ENCODE peak calls at places on chromosomes 5 and 9, in six cellular contexts. One of them, this sample, is unnamed.

GRCh38 chr9:135592625-135593024 is 31.1 kb downstream of the PAEP start:
- DNase-seq in K562: no peak
- DNase-seq in GM12878: no peak
- DNase-seq in GM12891: no peak
- DNase-seq in HepG2: no peak
- DNase-seq in H1: no peak
- DNase-seq in this sample: no peak

GRCh38 chr9:8604201-8604600 is 804.6 kb upstream of the DMAC1 start:
- DNase-seq in GM12891: no peak
- DNase-seq in HepG2: no peak
- DNase-seq in K562: no peak
- DNase-seq in H1: no peak
- DNase-seq in GM12878: no peak
- DNase-seq in this sample: no peak

GRCh38 chr5:129103397-129103796 is 8.8 kb downstream of the ISOC1 start:
- DNase-seq in GM12878: no peak
- DNase-seq in K562: no peak
- DNase-seq in GM12891: no peak
- DNase-seq in H1: no peak
- DNase-seq in HepG2: no peak
- DNase-seq in this sample: no peak

GRCh38 chr9:2461886-2462285 is 159.7 kb upstream of the VLDLR start:
- DNase-seq in H1: no peak
- DNase-seq in HepG2: no peak
- DNase-seq in GM12891: no peak
- DNase-seq in GM12878: no peak
- DNase-seq in K562: no peak
- DNase-seq in this sample: no peak

GRCh38 chr9:115121140-115121710 is 3.3 kb upstream of the TNC start:
- DNase-seq in GM12878: no peak
- DNase-seq in H1: no peak
- DNase-seq in K562: no peak
- DNase-seq in GM12891: no peak
- DNase-seq in HepG2: no peak
- DNase-seq in this sample: no peak

GRCh38 chr5:14739538-14739937 is 75.0 kb downstream of the OTULIN start:
- DNase-seq in HepG2: no peak
- DNase-seq in K562: no peak
- DNase-seq in GM12891: no peak
- DNase-seq in GM12878: no peak
- DNase-seq in H1: no peak
- DNase-seq in this sample: no peak

GRCh38 chr5:53560506-53561191 is at the start of gene NDUFS4:
- DNase-seq in HepG2: peak
- DNase-seq in GM12891: peak
- DNase-seq in K562: peak
- DNase-seq in H1: peak
- DNase-seq in GM12878: peak
- DNase-seq in this sample: peak

GRCh38 chr5:89930591-89931383 is 478.8 kb downstream of the CETN3 start:
- DNase-seq in GM12891: no peak
- DNase-seq in H1: no peak
- DNase-seq in K562: no peak
- DNase-seq in HepG2: peak
- DNase-seq in GM12878: peak
- DNase-seq in this sample: no peak

GRCh38 chr9:19577411-19577810 is 168.6 kb downstream of the ACER2 start:
- DNase-seq in GM12878: no peak
- DNase-seq in H1: no peak
- DNase-seq in GM12891: no peak
- DNase-seq in HepG2: no peak
- DNase-seq in K562: no peak
- DNase-seq in this sample: no peak

GRCh38 chr9:112820886-112821285 is 69.8 kb downstream of the SLC46A2 start:
- DNase-seq in HepG2: no peak
- DNase-seq in K562: no peak
- DNase-seq in GM12891: no peak
- DNase-seq in GM12878: no peak
- DNase-seq in H1: no peak
- DNase-seq in this sample: no peak

GRCh38 chr9:18405240-18405639 is 68.7 kb upstream of the ADAMTSL1 start:
- DNase-seq in GM12891: no peak
- DNase-seq in HepG2: no peak
- DNase-seq in K562: no peak
- DNase-seq in H1: no peak
- DNase-seq in GM12878: no peak
- DNase-seq in this sample: no peak

GRCh38 chr9:137464291-137464999 is 5.3 kb upstream of the NSMF start:
- DNase-seq in H1: no peak
- DNase-seq in GM12878: no peak
- DNase-seq in HepG2: no peak
- DNase-seq in K562: no peak
- DNase-seq in GM12891: no peak
- DNase-seq in this sample: no peak

GRCh38 chr9:123996731-123997421 is 14.7 kb upstream of the LHX2 start:
- DNase-seq in GM12891: no peak
- DNase-seq in K562: no peak
- DNase-seq in H1: peak
- DNase-seq in HepG2: no peak
- DNase-seq in GM12878: no peak
- DNase-seq in this sample: no peak

GRCh38 chr9:77512876-77513275 is 135.2 kb downstream of the GNA14 start:
- DNase-seq in H1: no peak
- DNase-seq in K562: no peak
- DNase-seq in HepG2: peak
- DNase-seq in GM12878: no peak
- DNase-seq in GM12891: no peak
- DNase-seq in this sample: no peak

GRCh38 chr5:59491944-59492343 is 401.6 kb downstream of the PDE4D start:
- DNase-seq in K562: no peak
- DNase-seq in GM12878: no peak
- DNase-seq in GM12891: no peak
- DNase-seq in H1: no peak
- DNase-seq in HepG2: no peak
- DNase-seq in this sample: no peak

GRCh38 chr9:749712-750111 is 91.8 kb upstream of the DMRT1 start:
- DNase-seq in H1: no peak
- DNase-seq in GM12891: no peak
- DNase-seq in GM12878: no peak
- DNase-seq in K562: no peak
- DNase-seq in HepG2: no peak
- DNase-seq in this sample: no peak
- TF ChIP-seq POLR2A in H1: no peak
- TF ChIP-seq POLR2A in GM12891: no peak
- TF ChIP-seq POLR2A in GM12878: no peak
- TF ChIP-seq POLR2A in K562: no peak
- TF ChIP-seq POLR2A in HepG2: no peak
- TF ChIP-seq POLR2A in this sample: no peak

DNA sequence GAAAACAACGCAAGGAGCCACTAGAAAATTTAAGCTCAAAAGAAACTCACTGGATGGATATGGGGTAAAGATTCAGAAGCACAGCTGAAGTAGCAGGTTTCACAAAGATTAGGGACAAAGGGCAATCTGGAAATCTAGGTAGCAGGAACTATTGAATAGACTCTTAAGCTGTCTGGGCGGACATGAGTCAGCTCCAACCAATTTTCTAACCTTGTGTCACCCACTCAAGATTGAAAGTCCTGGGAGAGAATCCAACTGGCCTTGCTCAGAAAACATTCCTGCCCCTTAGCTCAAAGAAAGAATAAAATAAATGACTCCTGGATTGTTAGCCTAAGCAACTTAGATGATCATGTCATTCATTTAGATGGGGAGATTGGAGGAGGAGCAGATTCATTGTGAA is 69.2 kb downstream of the STK32A start:
- DNase-seq in GM12891: no peak
- DNase-seq in GM12878: no peak
- DNase-seq in HepG2: no peak
- DNase-seq in K562: no peak
- DNase-seq in H1: no peak
- DNase-seq in this sample: no peak
- TF ChIP-seq POLR2AphosphoS5 in GM12891: no peak
- TF ChIP-seq POLR2AphosphoS5 in GM12878: no peak
- TF ChIP-seq POLR2AphosphoS5 in HepG2: no peak
- TF ChIP-seq POLR2AphosphoS5 in K562: no peak
- TF ChIP-seq POLR2AphosphoS5 in H1: no peak
- TF ChIP-seq POLR2AphosphoS5 in this sample: no peak

GRCh38 chr9:86614871-86615849 is 260.9 kb upstream of the TUT7 start:
- DNase-seq in HepG2: peak
- DNase-seq in K562: peak
- DNase-seq in H1: peak
- DNase-seq in GM12878: no peak
- DNase-seq in GM12891: no peak
- DNase-seq in this sample: no peak

GRCh38 chr9:86613943-86614342 is 259.7 kb upstream of the TUT7 start:
- DNase-seq in GM12878: no peak
- DNase-seq in K562: no peak
- DNase-seq in HepG2: no peak
- DNase-seq in H1: no peak
- DNase-seq in GM12891: no peak
- DNase-seq in this sample: no peak
- TF ChIP-seq TAF1 in GM12878: no peak
- TF ChIP-seq TAF1 in K562: no peak
- TF ChIP-seq TAF1 in HepG2: no peak
- TF ChIP-seq TAF1 in H1: no peak
- TF ChIP-seq TAF1 in GM12891: no peak
- TF ChIP-seq TAF1 in this sample: no peak

GRCh38 chr5:10726913-10727517 is 34.0 kb downstream of the DAP start:
- DNase-seq in H1: no peak
- DNase-seq in GM12878: no peak
- DNase-seq in HepG2: no peak
- DNase-seq in GM12891: no peak
- DNase-seq in K562: no peak
- DNase-seq in this sample: no peak

GRCh38 chr5:10723519-10723918 is 37.5 kb downstream of the DAP start:
- DNase-seq in GM12878: no peak
- DNase-seq in HepG2: no peak
- DNase-seq in GM12891: no peak
- DNase-seq in H1: no peak
- DNase-seq in K562: no peak
- DNase-seq in this sample: no peak

GRCh38 chr5:10725636-10726035 is 35.4 kb downstream of the DAP start:
- DNase-seq in GM12891: no peak
- DNase-seq in HepG2: no peak
- DNase-seq in H1: no peak
- DNase-seq in K562: no peak
- DNase-seq in GM12878: no peak
- DNase-seq in this sample: no peak

GRCh38 chr5:10726179-10726912 is 34.7 kb downstream of the DAP start:
- DNase-seq in GM12891: no peak
- DNase-seq in H1: no peak
- DNase-seq in K562: peak
- DNase-seq in GM12878: no peak
- DNase-seq in HepG2: no peak
- DNase-seq in this sample: no peak

GRCh38 chr5:10724799-10725507 is 36.1 kb downstream of the DAP start:
- DNase-seq in GM12878: no peak
- DNase-seq in HepG2: peak
- DNase-seq in K562: peak
- DNase-seq in H1: no peak
- DNase-seq in GM12891: no peak
- DNase-seq in this sample: no peak
- TF ChIP-seq POLR2A in GM12878: no peak
- TF ChIP-seq POLR2A in HepG2: no peak
- TF ChIP-seq POLR2A in K562: peak
- TF ChIP-seq POLR2A in H1: no peak
- TF ChIP-seq POLR2A in GM12891: no peak
- TF ChIP-seq POLR2A in this sample: no peak

GRCh38 chr5:156640751-156641241 is 209.3 kb upstream of the PPP1R2B start:
- DNase-seq in GM12891: no peak
- DNase-seq in GM12878: no peak
- DNase-seq in H1: no peak
- DNase-seq in HepG2: no peak
- DNase-seq in K562: no peak
- DNase-seq in this sample: no peak
- TF ChIP-seq POLR2AphosphoS5 in GM12891: no peak
- TF ChIP-seq POLR2AphosphoS5 in GM12878: no peak
- TF ChIP-seq POLR2AphosphoS5 in H1: no peak
- TF ChIP-seq POLR2AphosphoS5 in HepG2: no peak
- TF ChIP-seq POLR2AphosphoS5 in K562: no peak
- TF ChIP-seq POLR2AphosphoS5 in this sample: no peak